ENCODE peak calls at places on chromosomes 3 and 15, in four cellular contexts. One of them, this sample, is unnamed.

GRCh38 chr3:46416134-46417119 is 9.4 kb downstream of the CCRL2 start:
- DNase-seq in K562: peak
- DNase-seq in GM12878: no peak
- DNase-seq in HepG2: no peak
- DNase-seq in this sample: no peak

GRCh38 chr3:18223591-18224338 is 201.4 kb downstream of the SATB1 start:
- DNase-seq in HepG2: no peak
- DNase-seq in GM12878: peak
- DNase-seq in K562: no peak
- DNase-seq in this sample: no peak

GRCh38 chr3:45590822-45591546 is 3.6 kb upstream of the LIMD1 start:
- DNase-seq in GM12878: no peak
- DNase-seq in HepG2: no peak
- DNase-seq in K562: no peak
- DNase-seq in this sample: no peak

GRCh38 chr15:79290642-79291275 is 8.2 kb downstream of the ANKRD34C start:
- DNase-seq in HepG2: no peak
- DNase-seq in GM12878: no peak
- DNase-seq in K562: no peak
- DNase-seq in this sample: no peak

GRCh38 chr15:88621789-88622604 is 857 bp downstream of the AEN start:
- DNase-seq in HepG2: peak
- DNase-seq in GM12878: no peak
- DNase-seq in K562: peak
- DNase-seq in this sample: no peak

GRCh38 chr3:89372456-89372855 is 265.0 kb downstream of the EPHA3 start:
- DNase-seq in HepG2: no peak
- DNase-seq in GM12878: no peak
- DNase-seq in K562: no peak
- DNase-seq in this sample: no peak

GRCh38 chr3:68819361-68819760 is 113.0 kb downstream of the TAFA4 start:
- DNase-seq in HepG2: no peak
- DNase-seq in GM12878: no peak
- DNase-seq in K562: no peak
- DNase-seq in this sample: no peak

GRCh38 chr15:93985173-93985572 is 246.2 kb upstream of the MCTP2 start:
- DNase-seq in K562: no peak
- DNase-seq in HepG2: no peak
- DNase-seq in GM12878: no peak
- DNase-seq in this sample: no peak

GRCh38 chr3:12490547-12490946 is 6.3 kb downstream of the TSEN2 start:
- DNase-seq in K562: no peak
- DNase-seq in GM12878: no peak
- DNase-seq in HepG2: no peak
- DNase-seq in this sample: no peak

GRCh38 chr3:183132409-183132808 is 30.1 kb downstream of the LAMP3 start:
- DNase-seq in GM12878: no peak
- DNase-seq in HepG2: no peak
- DNase-seq in K562: no peak
- DNase-seq in this sample: no peak

GRCh38 chr3:169250000-169250399 is 413.5 kb downstream of the MECOM start:
- DNase-seq in K562: no peak
- DNase-seq in GM12878: no peak
- DNase-seq in HepG2: no peak
- DNase-seq in this sample: no peak

GRCh38 chr15:62901916-62902554 is 140.5 kb upstream of the TPM1 start:
- DNase-seq in GM12878: no peak
- DNase-seq in K562: no peak
- DNase-seq in HepG2: no peak
- DNase-seq in this sample: no peak

GRCh38 chr3:186452517-186452916 is 90.5 kb upstream of the DGKG start:
- DNase-seq in GM12878: no peak
- DNase-seq in K562: no peak
- DNase-seq in HepG2: no peak
- DNase-seq in this sample: peak

GRCh38 chr3:167761302-167761701 is 25.8 kb downstream of the SERPINI1 start:
- DNase-seq in K562: no peak
- DNase-seq in GM12878: no peak
- DNase-seq in HepG2: no peak
- DNase-seq in this sample: no peak

GRCh38 chr15:101472033-101472432 is 17.5 kb downstream of the PCSK6 start:
- DNase-seq in HepG2: no peak
- DNase-seq in K562: no peak
- DNase-seq in GM12878: no peak
- DNase-seq in this sample: no peak

GRCh38 chr3:72797773-72798543 is 50.3 kb downstream of the SHQ1 start:
- DNase-seq in K562: peak
- DNase-seq in HepG2: peak
- DNase-seq in GM12878: no peak
- DNase-seq in this sample: no peak

GRCh38 chr3:114362815-114363214 is 69.0 kb downstream of the TIGIT start:
- DNase-seq in GM12878: no peak
- DNase-seq in K562: peak
- DNase-seq in HepG2: peak
- DNase-seq in this sample: no peak

GRCh38 chr15:67176195-67176971 is 78.1 kb downstream of the AAGAB start:
- DNase-seq in K562: no peak
- DNase-seq in HepG2: no peak
- DNase-seq in GM12878: no peak
- DNase-seq in this sample: no peak

GRCh38 chr3:178308696-178309278 is 227.4 kb upstream of the KCNMB2 start:
- DNase-seq in K562: no peak
- DNase-seq in HepG2: no peak
- DNase-seq in GM12878: no peak
- DNase-seq in this sample: no peak

GRCh38 chr3:188052229-188052965 is 101.6 kb upstream of the LPP start:
- DNase-seq in K562: no peak
- DNase-seq in GM12878: no peak
- DNase-seq in HepG2: peak
- DNase-seq in this sample: peak

GRCh38 chr3:72271215-72271614 is 486.3 kb upstream of the PROK2 start:
- DNase-seq in HepG2: no peak
- DNase-seq in K562: no peak
- DNase-seq in GM12878: no peak
- DNase-seq in this sample: no peak

GRCh38 chr3:46993986-46994385 is 14.5 kb downstream of the NBEAL2 start:
- DNase-seq in K562: no peak
- DNase-seq in GM12878: no peak
- DNase-seq in HepG2: no peak
- DNase-seq in this sample: no peak

GRCh38 chr15:70556376-70556775 is 207.0 kb downstream of the UACA start:
- DNase-seq in GM12878: no peak
- DNase-seq in HepG2: no peak
- DNase-seq in K562: no peak
- DNase-seq in this sample: peak

GRCh38 chr3:168885028-168885427 is 778.5 kb downstream of the MECOM start:
- DNase-seq in GM12878: no peak
- DNase-seq in K562: no peak
- DNase-seq in HepG2: no peak
- DNase-seq in this sample: no peak

GRCh38 chr3:149658444-149659172 is 783 bp upstream of the WWTR1 start:
- DNase-seq in HepG2: no peak
- DNase-seq in GM12878: no peak
- DNase-seq in K562: no peak
- DNase-seq in this sample: no peak

GRCh38 chr15:74399511-74400312 is 32.3 kb upstream of the CYP11A1 start:
- DNase-seq in GM12878: no peak
- DNase-seq in K562: no peak
- DNase-seq in HepG2: no peak
- DNase-seq in this sample: no peak

GRCh38 chr15:37038036-37038715 is 62.2 kb downstream of the MEIS2 start:
- DNase-seq in GM12878: no peak
- DNase-seq in HepG2: no peak
- DNase-seq in K562: no peak
- DNase-seq in this sample: no peak

GRCh38 chr3:2156244-2156847 is 57.7 kb downstream of the CNTN4 start:
- DNase-seq in GM12878: no peak
- DNase-seq in K562: peak
- DNase-seq in HepG2: peak
- DNase-seq in this sample: no peak

DNA sequence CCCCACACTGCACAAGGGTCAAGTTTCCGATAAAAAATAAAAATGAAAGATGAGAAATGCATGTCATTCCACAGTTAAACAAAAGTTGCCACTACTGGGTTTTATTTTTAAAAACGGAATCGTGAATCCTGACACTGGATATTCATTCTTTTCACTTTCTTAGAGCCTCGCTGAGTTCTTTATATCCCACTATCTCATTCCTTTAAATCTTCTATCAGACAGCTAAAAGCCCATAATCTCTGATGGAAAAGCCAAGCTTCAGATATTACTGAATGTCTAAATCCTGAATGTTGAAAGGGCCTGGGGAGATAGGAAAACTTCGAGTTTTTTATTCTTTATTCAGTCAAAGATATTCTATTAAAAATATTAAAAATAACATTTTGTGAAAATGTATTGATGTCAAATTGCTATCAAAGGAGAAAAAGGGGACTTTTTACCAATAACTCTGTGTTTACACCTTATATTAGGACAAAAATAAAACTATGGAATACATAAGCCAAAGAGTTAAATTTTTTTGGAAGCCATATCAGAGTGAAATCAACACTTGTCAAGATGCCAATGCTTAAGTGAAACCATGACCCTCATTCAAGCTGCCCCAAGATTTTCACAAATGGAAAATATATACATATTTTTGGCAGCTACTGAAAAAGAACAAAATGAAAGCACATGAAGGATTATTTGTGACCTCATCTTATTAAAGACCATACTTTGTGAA is 11.5 kb downstream of the RIOX2 start:
- DNase-seq in GM12878: no peak
- DNase-seq in K562: no peak
- DNase-seq in HepG2: no peak
- DNase-seq in this sample: no peak
- H3K9ac ChIP-seq in GM12878: no peak
- H3K9ac ChIP-seq in K562: no peak
- H3K9ac ChIP-seq in HepG2: no peak
- H3K9ac ChIP-seq in this sample: no peak

DNA sequence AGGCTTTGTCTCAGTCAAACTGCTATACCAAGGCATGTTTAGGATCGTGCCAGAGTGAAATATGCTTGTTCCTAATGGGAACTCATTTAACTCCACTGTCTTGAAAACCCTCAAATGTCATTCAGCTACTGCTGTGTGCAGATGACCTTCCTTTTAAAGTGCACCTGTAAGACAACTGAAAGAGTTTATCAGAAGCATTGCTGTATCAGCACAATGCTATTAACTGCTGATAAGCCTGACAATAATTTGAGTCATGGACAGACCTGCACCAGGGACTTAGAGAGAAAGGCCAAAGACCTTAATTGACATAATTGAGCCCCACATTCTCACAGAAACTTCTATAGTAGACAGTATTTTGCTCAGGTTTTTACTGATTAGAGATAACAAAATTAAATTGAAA is 557.9 kb downstream of the DIPK2A start:
- DNase-seq in HepG2: no peak
- DNase-seq in GM12878: no peak
- DNase-seq in K562: no peak
- DNase-seq in this sample: no peak
- TF ChIP-seq HDAC6 in HepG2: no peak
- TF ChIP-seq HDAC6 in GM12878: no peak
- TF ChIP-seq HDAC6 in K562: no peak
- TF ChIP-seq HDAC6 in this sample: no peak

DNA sequence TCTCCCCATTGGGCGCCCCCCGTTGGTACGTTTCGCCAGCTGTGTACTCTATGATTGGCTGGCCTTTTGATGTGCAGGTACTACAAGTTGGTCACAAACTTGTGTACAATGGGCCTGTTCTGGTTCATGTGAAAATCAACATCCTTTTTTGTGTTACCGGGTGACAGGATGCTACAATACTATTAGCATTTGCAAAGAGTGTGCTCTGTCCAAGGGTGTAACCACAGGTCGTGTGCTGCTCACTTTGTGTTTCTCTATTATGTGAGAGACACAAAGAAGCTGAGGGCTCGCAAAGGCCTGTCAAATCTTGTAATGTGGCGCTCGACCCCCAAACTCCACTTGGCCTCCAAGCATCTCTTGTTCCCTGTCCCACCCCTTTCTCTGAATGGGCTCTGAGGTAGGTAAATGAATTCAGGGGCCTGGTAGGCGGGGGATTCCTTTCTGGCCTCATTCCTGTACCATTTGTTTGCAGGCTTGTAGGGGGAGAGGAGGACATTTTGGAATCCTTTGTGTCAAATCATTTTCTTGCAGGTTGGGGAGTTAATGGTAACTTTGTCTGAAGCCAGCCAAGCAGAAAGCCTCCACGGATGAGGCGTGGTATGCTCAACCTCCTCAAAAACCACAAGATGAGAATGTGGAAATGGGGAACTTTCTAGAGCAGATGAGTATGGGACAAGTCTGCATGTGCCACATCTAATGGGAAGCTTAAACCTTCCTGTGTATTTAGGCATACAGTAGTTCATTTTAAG is 109.1 kb downstream of the OPA1 start:
- DNase-seq in GM12878: peak
- DNase-seq in HepG2: no peak
- DNase-seq in K562: no peak
- DNase-seq in this sample: no peak
- H3K9ac ChIP-seq in GM12878: no peak
- H3K9ac ChIP-seq in HepG2: no peak
- H3K9ac ChIP-seq in K562: no peak
- H3K9ac ChIP-seq in this sample: no peak

GRCh38 chr3:66200147-66200546 is 20.7 kb upstream of the SLC25A26 start:
- DNase-seq in GM12878: no peak
- DNase-seq in K562: no peak
- DNase-seq in HepG2: no peak
- DNase-seq in this sample: no peak

GRCh38 chr3:66196633-66197032 is 24.2 kb upstream of the SLC25A26 start:
- DNase-seq in K562: no peak
- DNase-seq in GM12878: no peak
- DNase-seq in HepG2: no peak
- DNase-seq in this sample: no peak

GRCh38 chr3:66200786-66201185 is 20.0 kb upstream of the SLC25A26 start:
- DNase-seq in HepG2: no peak
- DNase-seq in K562: no peak
- DNase-seq in GM12878: no peak
- DNase-seq in this sample: no peak

GRCh38 chr3:66198437-66199088 is 22.2 kb upstream of the SLC25A26 start:
- DNase-seq in HepG2: no peak
- DNase-seq in GM12878: no peak
- DNase-seq in K562: no peak
- DNase-seq in this sample: no peak

DNA sequence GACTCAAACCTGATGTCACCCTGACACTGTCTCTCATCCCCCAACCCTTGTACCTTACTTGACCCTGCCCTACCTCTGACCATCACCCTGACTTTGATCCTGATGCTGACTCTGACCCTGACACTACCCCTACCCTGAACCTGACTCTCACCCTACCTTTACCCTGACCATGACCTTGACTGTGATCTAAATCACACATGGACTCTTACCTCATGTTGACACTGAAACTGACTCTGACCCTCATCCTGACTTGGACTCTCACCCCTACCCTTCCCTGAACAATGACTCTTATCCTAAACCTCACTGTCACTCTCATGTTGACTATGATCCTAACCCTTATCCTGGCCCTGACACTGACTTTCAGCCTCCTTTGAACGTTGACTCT is 21.7 kb upstream of the SLC25A26 start:
- DNase-seq in K562: no peak
- DNase-seq in GM12878: no peak
- DNase-seq in HepG2: peak
- DNase-seq in this sample: no peak
- TF ChIP-seq HDAC6 in K562: no peak
- TF ChIP-seq HDAC6 in GM12878: no peak
- TF ChIP-seq HDAC6 in HepG2: no peak
- TF ChIP-seq HDAC6 in this sample: no peak